ENCODE peak calls at places on chromosomes 12 and 14, in seven cellular contexts. H, C, G, Y, X, P and K are unnamed samples.

GRCh38 chr14:93536945-93537344 is 106.2 kb downstream of the UNC79 start:
- DNase-seq in H (no peak), C (no peak), G (no peak), Y (no peak), X (no peak), P (no peak), K (no peak)

GRCh38 chr12:9869307-9870161 is at the start of gene CLEC2B:
- DNase-seq in H (no peak), C (no peak), G (no peak), Y (peak; percentile 37), X (no peak), P (peak; percentile 36), K (no peak)

GRCh38 chr12:15754233-15754632 is 35.0 kb downstream of the EPS8 start:
- DNase-seq in H (no peak), C (no peak), G (no peak), Y (no peak), X (no peak), P (peak; percentile 51), K (no peak)

GRCh38 chr14:64008016-64008415 is 155.2 kb downstream of the SYNE2 start:
- DNase-seq in H (no peak), C (no peak), G (no peak), Y (no peak), X (no peak), P (no peak), K (no peak)

GRCh38 chr12:56042430-56043203 is 899 bp downstream of the RPS26 start:
- DNase-seq in H (no peak), C (no peak), G (no peak), Y (no peak), X (no peak), P (no peak), K (no peak)

GRCh38 chr12:82436354-82436753 is 78.0 kb downstream of the METTL25 start:
- DNase-seq in H (no peak), C (no peak), G (no peak), Y (no peak), X (no peak), P (no peak), K (no peak)

GRCh38 chr12:69966839-69967238 is 141.8 kb downstream of the MYRFL start:
- DNase-seq in H (no peak), C (peak; percentile 53), G (no peak), Y (no peak), X (no peak), P (no peak), K (no peak)

GRCh38 chr12:42056130-42056529 is 88.5 kb downstream of the GXYLT1 start:
- DNase-seq in H (no peak), C (no peak), G (no peak), Y (no peak), X (no peak), P (no peak), K (no peak)

GRCh38 chr14:61571931-61572330 is 123.4 kb upstream of the HIF1A start:
- DNase-seq in H (no peak), C (no peak), G (no peak), Y (no peak), X (no peak), P (no peak), K (no peak)

GRCh38 chr14:29521526-29522137 is 406.0 kb downstream of the PRKD1 start:
- DNase-seq in H (no peak), C (no peak), G (no peak), Y (no peak), X (no peak), P (no peak), K (no peak)

GRCh38 chr12:52061470-52062166 is 8.2 kb upstream of the ATG101 start:
- DNase-seq in H (no peak), C (no peak), G (peak; percentile 63), Y (no peak), X (no peak), P (no peak), K (no peak)

GRCh38 chr12:107091381-107091780 is 2.0 kb downstream of the CRY1 start:
- DNase-seq in H (no peak), C (no peak), G (no peak), Y (no peak), X (no peak), P (peak; percentile 28), K (no peak)

GRCh38 chr12:113030875-113031525 is 25.5 kb upstream of the DTX1 start:
- DNase-seq in H (no peak), C (peak; percentile 22), G (no peak), Y (no peak), X (no peak), P (no peak), K (peak; percentile 54)

GRCh38 chr12:110281549-110282342 is 699 bp downstream of the ATP2A2 start:
- DNase-seq in H (no peak), C (peak; percentile 33), G (peak; percentile 77), Y (peak; percentile 58), X (peak; percentile 78), P (peak; percentile 43), K (no peak)

GRCh38 chr14:61343471-61343870 is 22.1 kb downstream of the PRKCH start:
- DNase-seq in H (no peak), C (no peak), G (no peak), Y (no peak), X (no peak), P (no peak), K (no peak)

GRCh38 chr14:100898935-100899840 is 4.3 kb downstream of the RTL1 start:
- DNase-seq in H (no peak), C (peak; percentile 11), G (no peak), Y (peak; percentile 59), X (peak; percentile 46), P (no peak), K (no peak)

GRCh38 chr14:99729991-99730875 is 46.1 kb downstream of the CYP46A1 start:
- DNase-seq in H (no peak), C (no peak), G (peak; percentile 79), Y (peak; percentile 69), X (peak; percentile 82), P (peak; percentile 57), K (peak; percentile 80)

GRCh38 chr12:2410490-2410889 is 357.7 kb downstream of the CACNA1C start:
- DNase-seq in H (no peak), C (no peak), G (no peak), Y (no peak), X (no peak), P (no peak), K (no peak)

GRCh38 chr12:59383426-59383822 is 212.4 kb upstream of the SLC16A7 start:
- DNase-seq in H (no peak), C (no peak), G (no peak), Y (no peak), X (no peak), P (no peak), K (no peak)

GRCh38 chr12:85996280-85996679 is 122.2 kb downstream of the NTS start:
- DNase-seq in H (no peak), C (no peak), G (no peak), Y (no peak), X (no peak), P (no peak), K (peak; percentile 6)

GRCh38 chr12:107360472-107360871 is 267.1 kb upstream of the CRY1 start:
- DNase-seq in H (no peak), C (no peak), G (no peak), Y (no peak), X (no peak), P (no peak), K (no peak)

GRCh38 chr14:91153360-91153759 is 39.5 kb downstream of the DGLUCY start:
- DNase-seq in H (no peak), C (no peak), G (no peak), Y (no peak), X (no peak), P (no peak), K (no peak)

GRCh38 chr14:29681308-29681707 is 246.3 kb downstream of the PRKD1 start:
- DNase-seq in H (no peak), C (no peak), G (no peak), Y (no peak), X (no peak), P (no peak), K (no peak)

GRCh38 chr12:108856170-108856427 is 1.3 kb downstream of the SSH1 start:
- DNase-seq in H (no peak), C (no peak), G (no peak), Y (no peak), X (no peak), P (no peak), K (no peak)

GRCh38 chr12:108854453-108855283 is 2.7 kb downstream of the SSH1 start:
- DNase-seq in H (no peak), C (no peak), G (no peak), Y (peak; percentile 60), X (peak; percentile 65), P (peak; percentile 74), K (peak; percentile 79)

GRCh38 chr12:108857158-108857407 is 300 bp downstream of the SSH1 start:
- DNase-seq in H (no peak), C (no peak), G (no peak), Y (peak; percentile 42), X (no peak), P (no peak), K (no peak)

GRCh38 chr12:108855284-108856169 is 1.9 kb downstream of the SSH1 start:
- DNase-seq in H (no peak), C (no peak), G (no peak), Y (no peak), X (no peak), P (no peak), K (no peak)

DNA sequence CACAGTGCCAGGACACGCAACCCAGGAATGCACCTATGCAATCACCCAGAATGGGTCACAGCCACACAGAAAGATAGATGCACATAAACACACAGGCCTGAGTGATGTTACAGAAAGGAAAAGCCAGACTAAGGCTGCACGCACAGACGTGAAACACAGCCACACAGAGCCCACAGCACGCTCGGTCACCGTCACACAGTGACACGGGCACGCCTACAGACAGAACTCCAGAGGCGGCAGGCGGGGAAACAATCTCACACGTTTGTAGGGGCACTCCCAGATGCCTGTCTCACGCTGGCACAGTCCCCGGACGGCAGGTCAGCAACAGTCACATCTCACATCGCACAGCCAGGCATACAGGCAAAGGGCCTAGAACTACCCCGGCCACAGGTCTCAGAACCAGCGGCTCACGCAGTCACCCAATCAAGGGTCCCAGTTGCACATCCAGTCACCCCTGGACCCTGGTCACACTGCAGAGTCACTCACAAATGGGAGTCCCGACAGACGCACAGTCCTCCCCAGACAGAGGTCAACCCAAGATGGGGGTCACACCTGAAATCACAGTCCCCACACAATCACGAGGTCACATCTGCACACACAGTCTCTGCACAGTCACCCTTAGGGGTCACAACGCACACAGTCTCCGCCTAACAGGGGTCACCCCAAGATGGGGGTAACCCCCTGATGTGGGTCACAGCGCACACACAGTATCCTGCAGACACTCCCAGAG is 790 bp downstream of the SSH1 start:
- DNase-seq in H (no peak), C (no peak), G (peak; percentile 86), Y (peak; percentile 55), X (peak; percentile 86), P (peak; percentile 65), K (no peak)
- TF ChIP-seq POLR2A in H (peak; percentile 65), C (no peak), G (peak; percentile 45), Y (no peak), X (no peak), P (no peak), K (peak; percentile 71)

GRCh38 chr12:103962493-103962892 is 3.2 kb upstream of the TDG start:
- DNase-seq in H (no peak), C (no peak), G (no peak), Y (no peak), X (no peak), P (no peak), K (no peak)
- TF ChIP-seq POLR2A in H (no peak), C (no peak), G (no peak), Y (no peak), X (no peak), P (no peak), K (no peak)

GRCh38 chr12:132444957-132445883 is 44.7 kb upstream of the FBRSL1 start:
- DNase-seq in H (peak; percentile 29), C (no peak), G (no peak), Y (no peak), X (peak; percentile 80), P (no peak), K (no peak)
- TF ChIP-seq POLR2A in H (peak; percentile 37), C (no peak), G (no peak), Y (no peak), X (no peak), P (no peak), K (no peak)

GRCh38 chr14:104513641-104514046 is 65.9 kb upstream of the C14orf180 start:
- DNase-seq in H (no peak), C (no peak), G (no peak), Y (no peak), X (no peak), P (no peak), K (no peak)
- TF ChIP-seq POLR2A in H (no peak), C (no peak), G (no peak), Y (no peak), X (no peak), P (no peak), K (no peak)